ENCODE peak calls at places on chromosomes 16 and 17, in eight cellular contexts. One of them, this sample, is unnamed.

GRCh38 chr16:15777533-15778203 is 79.2 kb downstream of the MYH11 start:
- DNase-seq in left ventricle myocardium inferior: no peak
- DNase-seq in HFF-Myc: peak
- DNase-seq in heart left ventricle: no peak
- DNase-seq in neuronal stem cell: peak
- DNase-seq in effector memory CD4-positive, alpha-beta T cell: no peak
- DNase-seq in OCI-LY7: peak
- DNase-seq in kidney: peak
- DNase-seq in this sample: no peak

GRCh38 chr16:51538707-51539604 is 387.9 kb upstream of the SALL1 start:
- DNase-seq in left ventricle myocardium inferior: no peak
- DNase-seq in HFF-Myc: peak
- DNase-seq in heart left ventricle: peak
- DNase-seq in neuronal stem cell: no peak
- DNase-seq in effector memory CD4-positive, alpha-beta T cell: no peak
- DNase-seq in OCI-LY7: no peak
- DNase-seq in kidney: no peak
- DNase-seq in this sample: peak

GRCh38 chr17:77863814-77864161 is 94.7 kb upstream of the TNRC6C start:
- DNase-seq in left ventricle myocardium inferior: peak
- DNase-seq in HFF-Myc: no peak
- DNase-seq in heart left ventricle: peak
- DNase-seq in neuronal stem cell: no peak
- DNase-seq in effector memory CD4-positive, alpha-beta T cell: no peak
- DNase-seq in OCI-LY7: no peak
- DNase-seq in kidney: peak
- DNase-seq in this sample: no peak

GRCh38 chr17:2025220-2025621 is at the start of gene RTN4RL1:
- DNase-seq in left ventricle myocardium inferior: peak
- DNase-seq in HFF-Myc: no peak
- DNase-seq in heart left ventricle: peak
- DNase-seq in neuronal stem cell: peak
- DNase-seq in effector memory CD4-positive, alpha-beta T cell: peak
- DNase-seq in OCI-LY7: peak
- DNase-seq in kidney: peak
- DNase-seq in this sample: no peak

GRCh38 chr16:9048302-9048700 is 43.1 kb upstream of the HAPSTR1 start:
- DNase-seq in left ventricle myocardium inferior: no peak
- DNase-seq in HFF-Myc: no peak
- DNase-seq in heart left ventricle: no peak
- DNase-seq in neuronal stem cell: no peak
- DNase-seq in effector memory CD4-positive, alpha-beta T cell: no peak
- DNase-seq in OCI-LY7: no peak
- DNase-seq in kidney: no peak
- DNase-seq in this sample: no peak

GRCh38 chr17:2124391-2124790 is 69.5 kb downstream of the HIC1 start:
- DNase-seq in left ventricle myocardium inferior: no peak
- DNase-seq in HFF-Myc: no peak
- DNase-seq in heart left ventricle: no peak
- DNase-seq in neuronal stem cell: no peak
- DNase-seq in effector memory CD4-positive, alpha-beta T cell: no peak
- DNase-seq in OCI-LY7: no peak
- DNase-seq in kidney: no peak
- DNase-seq in this sample: no peak

GRCh38 chr16:81996664-81997529 is 14.4 kb downstream of the SDR42E1 start:
- DNase-seq in left ventricle myocardium inferior: no peak
- DNase-seq in HFF-Myc: peak
- DNase-seq in heart left ventricle: no peak
- DNase-seq in neuronal stem cell: no peak
- DNase-seq in effector memory CD4-positive, alpha-beta T cell: no peak
- DNase-seq in OCI-LY7: peak
- DNase-seq in kidney: no peak
- DNase-seq in this sample: peak

GRCh38 chr16:3609895-3610697 is 1.3 kb downstream of the SLX4 start:
- DNase-seq in left ventricle myocardium inferior: no peak
- DNase-seq in HFF-Myc: no peak
- DNase-seq in heart left ventricle: no peak
- DNase-seq in neuronal stem cell: no peak
- DNase-seq in effector memory CD4-positive, alpha-beta T cell: no peak
- DNase-seq in OCI-LY7: peak
- DNase-seq in kidney: no peak
- DNase-seq in this sample: no peak

GRCh38 chr17:62892870-62893338 is 73.1 kb upstream of the TANC2 start:
- DNase-seq in left ventricle myocardium inferior: peak
- DNase-seq in HFF-Myc: peak
- DNase-seq in heart left ventricle: peak
- DNase-seq in neuronal stem cell: no peak
- DNase-seq in effector memory CD4-positive, alpha-beta T cell: no peak
- DNase-seq in OCI-LY7: no peak
- DNase-seq in kidney: no peak
- DNase-seq in this sample: peak

GRCh38 chr17:50817142-50817751 is 18.1 kb upstream of the WFIKKN2 start:
- DNase-seq in left ventricle myocardium inferior: peak
- DNase-seq in HFF-Myc: no peak
- DNase-seq in heart left ventricle: peak
- DNase-seq in neuronal stem cell: no peak
- DNase-seq in effector memory CD4-positive, alpha-beta T cell: no peak
- DNase-seq in OCI-LY7: peak
- DNase-seq in kidney: no peak
- DNase-seq in this sample: no peak

GRCh38 chr16:14600164-14600563 is 29.9 kb downstream of the PARN start:
- DNase-seq in left ventricle myocardium inferior: no peak
- DNase-seq in HFF-Myc: no peak
- DNase-seq in heart left ventricle: no peak
- DNase-seq in neuronal stem cell: no peak
- DNase-seq in effector memory CD4-positive, alpha-beta T cell: no peak
- DNase-seq in OCI-LY7: peak
- DNase-seq in kidney: no peak
- DNase-seq in this sample: no peak

GRCh38 chr16:50699345-50700159 is 6.1 kb downstream of the NOD2 start:
- DNase-seq in left ventricle myocardium inferior: no peak
- DNase-seq in HFF-Myc: no peak
- DNase-seq in heart left ventricle: no peak
- DNase-seq in neuronal stem cell: no peak
- DNase-seq in effector memory CD4-positive, alpha-beta T cell: peak
- DNase-seq in OCI-LY7: no peak
- DNase-seq in kidney: peak
- DNase-seq in this sample: no peak

GRCh38 chr16:57807252-57807967 is 5.1 kb upstream of the KIFC3 start:
- DNase-seq in left ventricle myocardium inferior: no peak
- DNase-seq in HFF-Myc: no peak
- DNase-seq in heart left ventricle: no peak
- DNase-seq in neuronal stem cell: no peak
- DNase-seq in effector memory CD4-positive, alpha-beta T cell: no peak
- DNase-seq in OCI-LY7: no peak
- DNase-seq in kidney: peak
- DNase-seq in this sample: no peak

GRCh38 chr17:27502526-27503324 is 46.5 kb downstream of the KSR1 start:
- DNase-seq in left ventricle myocardium inferior: peak
- DNase-seq in HFF-Myc: no peak
- DNase-seq in heart left ventricle: no peak
- DNase-seq in neuronal stem cell: no peak
- DNase-seq in effector memory CD4-positive, alpha-beta T cell: no peak
- DNase-seq in OCI-LY7: no peak
- DNase-seq in kidney: no peak
- DNase-seq in this sample: peak

GRCh38 chr17:39261286-39261685 is 35.5 kb upstream of the STAC2 start:
- DNase-seq in left ventricle myocardium inferior: no peak
- DNase-seq in HFF-Myc: no peak
- DNase-seq in heart left ventricle: no peak
- DNase-seq in neuronal stem cell: no peak
- DNase-seq in effector memory CD4-positive, alpha-beta T cell: no peak
- DNase-seq in OCI-LY7: peak
- DNase-seq in kidney: no peak
- DNase-seq in this sample: no peak

GRCh38 chr16:85639529-85640253 is 26.6 kb downstream of the GSE1 start:
- DNase-seq in left ventricle myocardium inferior: peak
- DNase-seq in HFF-Myc: no peak
- DNase-seq in heart left ventricle: peak
- DNase-seq in neuronal stem cell: no peak
- DNase-seq in effector memory CD4-positive, alpha-beta T cell: no peak
- DNase-seq in OCI-LY7: no peak
- DNase-seq in kidney: peak
- DNase-seq in this sample: no peak

GRCh38 chr17:550776-551175 is 163.9 kb downstream of the VPS53 start:
- DNase-seq in left ventricle myocardium inferior: no peak
- DNase-seq in HFF-Myc: no peak
- DNase-seq in heart left ventricle: no peak
- DNase-seq in neuronal stem cell: no peak
- DNase-seq in effector memory CD4-positive, alpha-beta T cell: no peak
- DNase-seq in OCI-LY7: no peak
- DNase-seq in kidney: no peak
- DNase-seq in this sample: no peak

GRCh38 chr17:8004899-8005298 is 2.5 kb downstream of the GUCY2D start:
- DNase-seq in left ventricle myocardium inferior: no peak
- DNase-seq in HFF-Myc: no peak
- DNase-seq in heart left ventricle: no peak
- DNase-seq in neuronal stem cell: no peak
- DNase-seq in effector memory CD4-positive, alpha-beta T cell: no peak
- DNase-seq in OCI-LY7: no peak
- DNase-seq in kidney: peak
- DNase-seq in this sample: no peak

GRCh38 chr16:28192811-28193529 is 18.8 kb downstream of the XPO6 start:
- DNase-seq in left ventricle myocardium inferior: no peak
- DNase-seq in HFF-Myc: no peak
- DNase-seq in heart left ventricle: no peak
- DNase-seq in neuronal stem cell: no peak
- DNase-seq in effector memory CD4-positive, alpha-beta T cell: peak
- DNase-seq in OCI-LY7: peak
- DNase-seq in kidney: no peak
- DNase-seq in this sample: no peak

GRCh38 chr17:43907425-43907981 is at the start of gene MPP2:
- DNase-seq in left ventricle myocardium inferior: peak
- DNase-seq in HFF-Myc: no peak
- DNase-seq in heart left ventricle: peak
- DNase-seq in neuronal stem cell: peak
- DNase-seq in effector memory CD4-positive, alpha-beta T cell: no peak
- DNase-seq in OCI-LY7: peak
- DNase-seq in kidney: peak
- DNase-seq in this sample: no peak

GRCh38 chr17:43790311-43790940 is 10.2 kb downstream of the CFAP97D1 start:
- DNase-seq in left ventricle myocardium inferior: no peak
- DNase-seq in HFF-Myc: no peak
- DNase-seq in heart left ventricle: no peak
- DNase-seq in neuronal stem cell: no peak
- DNase-seq in effector memory CD4-positive, alpha-beta T cell: no peak
- DNase-seq in OCI-LY7: no peak
- DNase-seq in kidney: peak
- DNase-seq in this sample: no peak

GRCh38 chr16:13439766-13440165 is 480.2 kb upstream of the ERCC4 start:
- DNase-seq in left ventricle myocardium inferior: no peak
- DNase-seq in HFF-Myc: no peak
- DNase-seq in heart left ventricle: no peak
- DNase-seq in neuronal stem cell: no peak
- DNase-seq in effector memory CD4-positive, alpha-beta T cell: no peak
- DNase-seq in OCI-LY7: no peak
- DNase-seq in kidney: no peak
- DNase-seq in this sample: no peak

GRCh38 chr16:13435873-13436474 is 484.0 kb upstream of the ERCC4 start:
- DNase-seq in left ventricle myocardium inferior: no peak
- DNase-seq in HFF-Myc: no peak
- DNase-seq in heart left ventricle: no peak
- DNase-seq in neuronal stem cell: no peak
- DNase-seq in effector memory CD4-positive, alpha-beta T cell: no peak
- DNase-seq in OCI-LY7: peak
- DNase-seq in kidney: no peak
- DNase-seq in this sample: no peak

GRCh38 chr16:13436641-13437423 is 483.1 kb upstream of the ERCC4 start:
- DNase-seq in left ventricle myocardium inferior: no peak
- DNase-seq in HFF-Myc: no peak
- DNase-seq in heart left ventricle: no peak
- DNase-seq in neuronal stem cell: no peak
- DNase-seq in effector memory CD4-positive, alpha-beta T cell: no peak
- DNase-seq in OCI-LY7: no peak
- DNase-seq in kidney: no peak
- DNase-seq in this sample: no peak

GRCh38 chr16:13435415-13435814 is 484.5 kb upstream of the ERCC4 start:
- DNase-seq in left ventricle myocardium inferior: no peak
- DNase-seq in HFF-Myc: no peak
- DNase-seq in heart left ventricle: no peak
- DNase-seq in neuronal stem cell: no peak
- DNase-seq in effector memory CD4-positive, alpha-beta T cell: no peak
- DNase-seq in OCI-LY7: no peak
- DNase-seq in kidney: no peak
- DNase-seq in this sample: no peak

GRCh38 chr16:13438064-13438463 is 481.9 kb upstream of the ERCC4 start:
- DNase-seq in left ventricle myocardium inferior: no peak
- DNase-seq in HFF-Myc: no peak
- DNase-seq in heart left ventricle: no peak
- DNase-seq in neuronal stem cell: no peak
- DNase-seq in effector memory CD4-positive, alpha-beta T cell: no peak
- DNase-seq in OCI-LY7: no peak
- DNase-seq in kidney: no peak
- DNase-seq in this sample: no peak
- H3K4me3 ChIP-seq in left ventricle myocardium inferior: no peak
- H3K4me3 ChIP-seq in HFF-Myc: no peak
- H3K4me3 ChIP-seq in heart left ventricle: no peak
- H3K4me3 ChIP-seq in neuronal stem cell: no peak
- H3K4me3 ChIP-seq in effector memory CD4-positive, alpha-beta T cell: no peak
- H3K4me3 ChIP-seq in OCI-LY7: no peak
- H3K4me3 ChIP-seq in kidney: no peak
- H3K4me3 ChIP-seq in this sample: no peak

GRCh38 chr17:32827227-32827626 is 49.7 kb downstream of the MYO1D start:
- DNase-seq in left ventricle myocardium inferior: no peak
- DNase-seq in HFF-Myc: no peak
- DNase-seq in heart left ventricle: no peak
- DNase-seq in neuronal stem cell: no peak
- DNase-seq in effector memory CD4-positive, alpha-beta T cell: no peak
- DNase-seq in OCI-LY7: no peak
- DNase-seq in kidney: no peak
- DNase-seq in this sample: no peak
- H3K4me3 ChIP-seq in left ventricle myocardium inferior: no peak
- H3K4me3 ChIP-seq in HFF-Myc: no peak
- H3K4me3 ChIP-seq in heart left ventricle: no peak
- H3K4me3 ChIP-seq in neuronal stem cell: no peak
- H3K4me3 ChIP-seq in effector memory CD4-positive, alpha-beta T cell: no peak
- H3K4me3 ChIP-seq in OCI-LY7: no peak
- H3K4me3 ChIP-seq in kidney: no peak
- H3K4me3 ChIP-seq in this sample: no peak

GRCh38 chr17:81832608-81833159 is 407 bp downstream of the MCRIP1 start:
- DNase-seq in left ventricle myocardium inferior: peak
- DNase-seq in HFF-Myc: no peak
- DNase-seq in heart left ventricle: no peak
- DNase-seq in neuronal stem cell: no peak
- DNase-seq in effector memory CD4-positive, alpha-beta T cell: no peak
- DNase-seq in OCI-LY7: peak
- DNase-seq in kidney: no peak
- DNase-seq in this sample: no peak
- H3K4me3 ChIP-seq in left ventricle myocardium inferior: peak
- H3K4me3 ChIP-seq in HFF-Myc: peak
- H3K4me3 ChIP-seq in heart left ventricle: peak
- H3K4me3 ChIP-seq in neuronal stem cell: peak
- H3K4me3 ChIP-seq in effector memory CD4-positive, alpha-beta T cell: peak
- H3K4me3 ChIP-seq in OCI-LY7: peak
- H3K4me3 ChIP-seq in kidney: peak
- H3K4me3 ChIP-seq in this sample: peak

DNA sequence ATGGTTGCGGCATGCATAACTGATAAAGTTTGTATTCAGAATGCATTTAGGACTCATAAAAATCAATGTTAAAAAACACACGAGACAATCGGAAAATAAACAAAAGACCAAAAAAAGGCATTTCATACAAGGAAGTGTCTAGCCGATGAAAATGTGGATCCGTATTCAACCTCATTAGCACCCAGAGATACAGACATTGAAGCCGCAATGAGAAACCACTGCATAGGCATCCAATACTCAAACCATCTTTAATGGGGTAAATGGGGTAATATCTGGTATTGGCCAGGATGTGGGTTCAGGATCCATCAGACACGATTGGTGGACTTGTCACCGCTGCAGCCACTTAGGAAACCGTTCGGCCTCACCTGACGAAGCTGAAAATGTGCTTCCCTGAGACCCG is 47.4 kb upstream of the ENPP7 start:
- DNase-seq in left ventricle myocardium inferior: no peak
- DNase-seq in HFF-Myc: no peak
- DNase-seq in heart left ventricle: no peak
- DNase-seq in neuronal stem cell: no peak
- DNase-seq in effector memory CD4-positive, alpha-beta T cell: no peak
- DNase-seq in OCI-LY7: no peak
- DNase-seq in kidney: no peak
- DNase-seq in this sample: no peak
- H3K4me3 ChIP-seq in left ventricle myocardium inferior: no peak
- H3K4me3 ChIP-seq in HFF-Myc: no peak
- H3K4me3 ChIP-seq in heart left ventricle: no peak
- H3K4me3 ChIP-seq in neuronal stem cell: no peak
- H3K4me3 ChIP-seq in effector memory CD4-positive, alpha-beta T cell: no peak
- H3K4me3 ChIP-seq in OCI-LY7: no peak
- H3K4me3 ChIP-seq in kidney: no peak
- H3K4me3 ChIP-seq in this sample: no peak